ENCODE peak calls at places on chromosomes 2 and 18, in four cellular contexts. One of them, this sample, is unnamed.

GRCh38 chr2:155099784-155100183 is 401.3 kb downstream of the KCNJ3 start:
- DNase-seq in suprapubic skin: no peak
- DNase-seq in breast epithelium: no peak
- DNase-seq in K562: no peak
- DNase-seq in this sample: no peak

GRCh38 chr2:218229851-218230250 is 12.9 kb downstream of the ARPC2 start:
- DNase-seq in breast epithelium: no peak
- DNase-seq in suprapubic skin: no peak
- DNase-seq in K562: no peak
- DNase-seq in this sample: no peak

GRCh38 chr2:33034784-33035183 is 88.0 kb downstream of the LTBP1 start:
- DNase-seq in breast epithelium: no peak
- DNase-seq in K562: no peak
- DNase-seq in suprapubic skin: no peak
- DNase-seq in this sample: no peak

GRCh38 chr2:240254337-240255164 is 114.1 kb upstream of the OTOS start:
- DNase-seq in K562: no peak
- DNase-seq in suprapubic skin: no peak
- DNase-seq in breast epithelium: no peak
- DNase-seq in this sample: peak; percentile 20

GRCh38 chr2:218323526-218324472 is 31.5 kb upstream of the TMBIM1 start:
- DNase-seq in breast epithelium: no peak
- DNase-seq in K562: no peak
- DNase-seq in suprapubic skin: no peak
- DNase-seq in this sample: no peak

GRCh38 chr2:206984206-206984605 is 44.9 kb downstream of the CPO start:
- DNase-seq in K562: no peak
- DNase-seq in suprapubic skin: no peak
- DNase-seq in breast epithelium: no peak
- DNase-seq in this sample: no peak

GRCh38 chr2:30899655-30900054 is 92.4 kb upstream of the CAPN13 start:
- DNase-seq in K562: no peak
- DNase-seq in breast epithelium: no peak
- DNase-seq in suprapubic skin: no peak
- DNase-seq in this sample: no peak

GRCh38 chr2:102344397-102344796 is 11.2 kb upstream of the IL18R1 start:
- DNase-seq in breast epithelium: no peak
- DNase-seq in K562: no peak
- DNase-seq in suprapubic skin: no peak
- DNase-seq in this sample: no peak

GRCh38 chr2:62685986-62686625 is 19.4 kb upstream of the EHBP1 start:
- DNase-seq in K562: no peak
- DNase-seq in suprapubic skin: no peak
- DNase-seq in breast epithelium: no peak
- DNase-seq in this sample: no peak

GRCh38 chr2:142044168-142044567 is 86.6 kb downstream of the LRP1B start:
- DNase-seq in breast epithelium: no peak
- DNase-seq in K562: no peak
- DNase-seq in suprapubic skin: no peak
- DNase-seq in this sample: no peak

GRCh38 chr2:10091182-10091932 is 11.1 kb upstream of the CYS1 start:
- DNase-seq in K562: no peak
- DNase-seq in suprapubic skin: no peak
- DNase-seq in breast epithelium: no peak
- DNase-seq in this sample: peak; percentile 51

GRCh38 chr2:31137211-31138036 is 816 bp downstream of the GALNT14 start:
- DNase-seq in suprapubic skin: no peak
- DNase-seq in breast epithelium: no peak
- DNase-seq in K562: no peak
- DNase-seq in this sample: no peak

GRCh38 chr2:128405467-128405900 is 86.8 kb upstream of the HS6ST1 start:
- DNase-seq in suprapubic skin: peak; percentile 50
- DNase-seq in K562: no peak
- DNase-seq in breast epithelium: no peak
- DNase-seq in this sample: peak; percentile 14

GRCh38 chr2:109069430-109070194 is 59.4 kb upstream of the SH3RF3 start:
- DNase-seq in K562: no peak
- DNase-seq in suprapubic skin: peak; percentile 18
- DNase-seq in breast epithelium: no peak
- DNase-seq in this sample: peak; percentile 52

GRCh38 chr18:69636529-69637301 is 236.0 kb downstream of the DOK6 start:
- DNase-seq in K562: no peak
- DNase-seq in suprapubic skin: no peak
- DNase-seq in breast epithelium: no peak
- DNase-seq in this sample: no peak

GRCh38 chr2:66364495-66364992 is 70.4 kb upstream of the MEIS1 start:
- DNase-seq in suprapubic skin: no peak
- DNase-seq in K562: no peak
- DNase-seq in breast epithelium: no peak
- DNase-seq in this sample: no peak

GRCh38 chr18:48850891-48851302 is 99.9 kb downstream of the SMAD7 start:
- DNase-seq in suprapubic skin: no peak
- DNase-seq in K562: no peak
- DNase-seq in breast epithelium: no peak
- DNase-seq in this sample: no peak

GRCh38 chr2:8565399-8566154 is 116.3 kb upstream of the ID2 start:
- DNase-seq in breast epithelium: no peak
- DNase-seq in suprapubic skin: peak; percentile 59
- DNase-seq in K562: no peak
- DNase-seq in this sample: peak; percentile 13

GRCh38 chr2:27494284-27494943 is 586 bp downstream of the FNDC4 start:
- DNase-seq in breast epithelium: peak; percentile 63
- DNase-seq in suprapubic skin: no peak
- DNase-seq in K562: peak; percentile 24
- DNase-seq in this sample: no peak

GRCh38 chr2:64453710-64454315 is at the start of gene LGALSL:
- DNase-seq in K562: no peak
- DNase-seq in breast epithelium: peak; percentile 77
- DNase-seq in suprapubic skin: peak; percentile 83
- DNase-seq in this sample: peak; percentile 90

GRCh38 chr2:102520009-102520408 is 47.0 kb downstream of the SLC9A4 start:
- DNase-seq in suprapubic skin: no peak
- DNase-seq in breast epithelium: no peak
- DNase-seq in K562: peak; percentile 70
- DNase-seq in this sample: peak; percentile 47

GRCh38 chr2:102042196-102043041 is 50.7 kb downstream of the IL1R2 start:
- DNase-seq in suprapubic skin: no peak
- DNase-seq in K562: no peak
- DNase-seq in breast epithelium: no peak
- DNase-seq in this sample: no peak

GRCh38 chr18:46475367-46475752 is 181.7 kb downstream of the LOXHD1 start:
- DNase-seq in K562: no peak
- DNase-seq in suprapubic skin: no peak
- DNase-seq in breast epithelium: no peak
- DNase-seq in this sample: no peak

GRCh38 chr2:166671235-166671634 is 177.2 kb upstream of the SCN7A start:
- DNase-seq in K562: no peak
- DNase-seq in breast epithelium: no peak
- DNase-seq in suprapubic skin: no peak
- DNase-seq in this sample: no peak

GRCh38 chr2:241082338-241083090 is 19.6 kb downstream of the MTERF4 start:
- DNase-seq in suprapubic skin: no peak
- DNase-seq in K562: no peak
- DNase-seq in breast epithelium: no peak
- DNase-seq in this sample: no peak

GRCh38 chr2:189581354-189582139 is 961 bp upstream of the SLC40A1 start:
- DNase-seq in K562: peak; percentile 90
- DNase-seq in breast epithelium: no peak
- DNase-seq in suprapubic skin: no peak
- DNase-seq in this sample: peak; percentile 27

GRCh38 chr2:178891265-178891958 is 84.2 kb upstream of the TTN start:
- DNase-seq in breast epithelium: no peak
- DNase-seq in K562: peak; percentile 73
- DNase-seq in suprapubic skin: no peak
- DNase-seq in this sample: peak; percentile 52

GRCh38 chr2:23092831-23093230 is 292.1 kb upstream of the KLHL29 start:
- DNase-seq in suprapubic skin: no peak
- DNase-seq in breast epithelium: no peak
- DNase-seq in K562: no peak
- DNase-seq in this sample: no peak

GRCh38 chr18:47754311-47755101 is 176.0 kb downstream of the SMAD2 start:
- DNase-seq in K562: peak; percentile 63
- DNase-seq in breast epithelium: no peak
- DNase-seq in suprapubic skin: no peak
- DNase-seq in this sample: peak; percentile 43

GRCh38 chr2:198664349-198664748 is 793.4 kb downstream of the SATB2 start:
- DNase-seq in breast epithelium: no peak
- DNase-seq in suprapubic skin: no peak
- DNase-seq in K562: no peak
- DNase-seq in this sample: no peak

GRCh38 chr2:146238254-146238961 is 1606.4 kb upstream of the ACVR2A start:
- DNase-seq in suprapubic skin: no peak
- DNase-seq in K562: no peak
- DNase-seq in breast epithelium: no peak
- DNase-seq in this sample: no peak

GRCh38 chr2:146241023-146241422 is 1603.8 kb upstream of the ACVR2A start:
- DNase-seq in breast epithelium: no peak
- DNase-seq in suprapubic skin: no peak
- DNase-seq in K562: no peak
- DNase-seq in this sample: no peak

GRCh38 chr2:146240376-146240775 is 1604.5 kb upstream of the ACVR2A start:
- DNase-seq in suprapubic skin: no peak
- DNase-seq in K562: no peak
- DNase-seq in breast epithelium: no peak
- DNase-seq in this sample: no peak

GRCh38 chr2:146235158-146235557 is 1609.7 kb upstream of the ACVR2A start:
- DNase-seq in K562: no peak
- DNase-seq in suprapubic skin: no peak
- DNase-seq in breast epithelium: no peak
- DNase-seq in this sample: no peak

DNA sequence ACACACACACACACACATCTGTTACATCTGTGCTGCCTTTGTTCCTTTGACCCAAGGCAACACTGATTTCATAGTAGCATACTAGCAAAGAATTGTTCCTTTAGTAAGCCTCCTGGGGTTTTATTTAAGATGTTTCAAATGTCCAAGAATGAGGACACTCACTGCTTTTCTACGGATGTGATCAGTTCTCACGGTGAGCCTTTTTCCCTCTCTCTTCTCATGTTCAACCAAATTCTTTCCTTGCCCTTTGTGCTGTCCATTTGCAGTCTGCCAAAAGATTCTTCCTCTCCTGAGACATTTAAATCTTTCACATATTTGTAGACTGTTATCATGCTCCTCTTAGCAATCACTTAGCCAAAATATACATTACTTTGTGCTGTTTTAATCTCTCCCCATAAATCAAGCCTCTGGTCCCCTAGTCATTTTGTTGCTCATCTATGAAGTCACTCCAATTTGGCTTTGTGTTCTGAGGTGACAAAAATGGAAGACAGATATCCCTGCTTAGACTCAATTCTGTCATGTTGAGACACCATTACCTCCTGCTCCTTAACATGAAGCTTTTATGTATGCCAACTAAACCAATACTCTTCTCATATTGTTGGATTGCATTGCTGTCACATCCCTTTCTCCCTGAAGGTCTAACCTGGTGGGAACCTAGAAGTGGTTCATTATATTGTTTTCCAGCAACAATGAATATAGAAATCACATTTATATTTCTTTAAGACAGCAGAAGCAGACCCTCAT is 1605.3 kb upstream of the ACVR2A start:
- DNase-seq in K562: no peak
- DNase-seq in suprapubic skin: no peak
- DNase-seq in breast epithelium: no peak
- DNase-seq in this sample: no peak
- TF ChIP-seq POLR2AphosphoS5 in K562: no peak
- TF ChIP-seq POLR2AphosphoS5 in suprapubic skin: no peak
- TF ChIP-seq POLR2AphosphoS5 in breast epithelium: no peak
- TF ChIP-seq POLR2AphosphoS5 in this sample: no peak

GRCh38 chr2:233761040-233761769 is 1.1 kb downstream of the UGT1A1 start:
- DNase-seq in breast epithelium: no peak
- DNase-seq in suprapubic skin: no peak
- DNase-seq in K562: no peak
- DNase-seq in this sample: no peak
- TF ChIP-seq POLR2A in breast epithelium: no peak
- TF ChIP-seq POLR2A in suprapubic skin: no peak
- TF ChIP-seq POLR2A in K562: no peak
- TF ChIP-seq POLR2A in this sample: no peak

DNA sequence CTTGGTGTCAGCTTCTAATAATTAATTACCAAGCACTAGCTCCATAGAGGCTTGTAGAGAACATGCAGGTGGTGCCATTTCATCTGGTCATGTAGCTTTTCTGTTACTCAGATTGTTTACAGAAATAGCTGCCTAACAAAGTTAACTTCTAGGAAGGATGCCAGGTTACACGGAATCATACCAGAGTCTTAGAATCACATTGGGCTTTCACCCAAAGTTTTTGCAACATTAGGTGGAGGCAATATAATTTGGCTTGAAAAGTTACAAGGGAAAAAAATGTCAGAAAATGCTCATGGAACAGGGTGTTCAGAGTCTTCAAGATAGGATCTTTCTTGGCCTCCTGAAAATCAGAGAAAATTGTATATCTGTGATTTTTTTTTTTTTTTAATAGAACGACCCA is 135.6 kb downstream of the ARHGAP15 start:
- DNase-seq in breast epithelium: no peak
- DNase-seq in K562: no peak
- DNase-seq in suprapubic skin: no peak
- DNase-seq in this sample: no peak
- TF ChIP-seq POLR2AphosphoS5 in breast epithelium: no peak
- TF ChIP-seq POLR2AphosphoS5 in K562: no peak
- TF ChIP-seq POLR2AphosphoS5 in suprapubic skin: no peak
- TF ChIP-seq POLR2AphosphoS5 in this sample: no peak

GRCh38 chr2:160407393-160408204 is 86.0 kb downstream of the RBMS1 start:
- DNase-seq in K562: no peak
- DNase-seq in breast epithelium: peak; percentile 56
- DNase-seq in suprapubic skin: no peak
- DNase-seq in this sample: peak; percentile 53
- TF ChIP-seq POLR2A in K562: no peak
- TF ChIP-seq POLR2A in breast epithelium: no peak
- TF ChIP-seq POLR2A in suprapubic skin: no peak
- TF ChIP-seq POLR2A in this sample: no peak

This sample was measured in stomach.